ENCODE peak calls at places on chromosomes 7 and 10, in five cellular contexts. One of them, this sample, is unnamed.

GRCh38 chr10:4270116-4270515 is 485.1 kb upstream of the KLF6 start:
- DNase-seq in thyroid gland: no peak
- DNase-seq in Peyer's patch: no peak
- DNase-seq in body of pancreas: no peak
- DNase-seq in uterus: no peak
- DNase-seq in this sample: no peak

GRCh38 chr7:68699090-68699711 is 899.1 kb upstream of the AUTS2 start:
- DNase-seq in uterus: no peak
- DNase-seq in body of pancreas: no peak
- DNase-seq in Peyer's patch: no peak
- DNase-seq in thyroid gland: no peak
- DNase-seq in this sample: no peak

GRCh38 chr10:59240581-59241183 is 64.2 kb downstream of the PHYHIPL start:
- DNase-seq in uterus: no peak
- DNase-seq in thyroid gland: no peak
- DNase-seq in body of pancreas: no peak
- DNase-seq in Peyer's patch: no peak
- DNase-seq in this sample: peak

GRCh38 chr7:30082686-30083085 is 52.1 kb upstream of the MTURN start:
- DNase-seq in thyroid gland: no peak
- DNase-seq in Peyer's patch: no peak
- DNase-seq in uterus: no peak
- DNase-seq in body of pancreas: no peak
- DNase-seq in this sample: no peak

GRCh38 chr10:85317827-85318226 is 989.4 kb downstream of the CCSER2 start:
- DNase-seq in Peyer's patch: no peak
- DNase-seq in body of pancreas: no peak
- DNase-seq in uterus: no peak
- DNase-seq in thyroid gland: no peak
- DNase-seq in this sample: no peak

GRCh38 chr7:104967595-104967994 is 46.4 kb upstream of the KMT2E start:
- DNase-seq in thyroid gland: no peak
- DNase-seq in Peyer's patch: no peak
- DNase-seq in body of pancreas: no peak
- DNase-seq in uterus: no peak
- DNase-seq in this sample: no peak

GRCh38 chr10:67772894-67773511 is 65.0 kb downstream of the DNAJC12 start:
- DNase-seq in Peyer's patch: no peak
- DNase-seq in thyroid gland: no peak
- DNase-seq in uterus: no peak
- DNase-seq in body of pancreas: no peak
- DNase-seq in this sample: no peak

GRCh38 chr10:71218833-71219120 is 6.4 kb downstream of the UNC5B start:
- DNase-seq in body of pancreas: no peak
- DNase-seq in Peyer's patch: no peak
- DNase-seq in thyroid gland: no peak
- DNase-seq in uterus: no peak
- DNase-seq in this sample: no peak

GRCh38 chr7:136339464-136339863 is 362.3 kb upstream of the MTPN start:
- DNase-seq in Peyer's patch: no peak
- DNase-seq in body of pancreas: no peak
- DNase-seq in uterus: no peak
- DNase-seq in thyroid gland: no peak
- DNase-seq in this sample: no peak

GRCh38 chr7:24102988-24103387 is 181.0 kb upstream of the NPY start:
- DNase-seq in uterus: no peak
- DNase-seq in Peyer's patch: no peak
- DNase-seq in body of pancreas: no peak
- DNase-seq in thyroid gland: no peak
- DNase-seq in this sample: no peak

GRCh38 chr7:123571684-123572083 is 14.1 kb upstream of the NDUFA5 start:
- DNase-seq in body of pancreas: no peak
- DNase-seq in uterus: no peak
- DNase-seq in Peyer's patch: no peak
- DNase-seq in thyroid gland: no peak
- DNase-seq in this sample: no peak

GRCh38 chr10:526651-527312 is 162.7 kb downstream of the DIP2C start:
- DNase-seq in thyroid gland: no peak
- DNase-seq in uterus: no peak
- DNase-seq in body of pancreas: no peak
- DNase-seq in Peyer's patch: no peak
- DNase-seq in this sample: no peak

GRCh38 chr7:150620061-150620460 is 12.1 kb downstream of the GIMAP6 start:
- DNase-seq in uterus: no peak
- DNase-seq in Peyer's patch: no peak
- DNase-seq in body of pancreas: no peak
- DNase-seq in thyroid gland: no peak
- DNase-seq in this sample: no peak

GRCh38 chr7:133389727-133390126 is 136.8 kb downstream of the EXOC4 start:
- DNase-seq in body of pancreas: no peak
- DNase-seq in uterus: no peak
- DNase-seq in thyroid gland: no peak
- DNase-seq in Peyer's patch: no peak
- DNase-seq in this sample: no peak

GRCh38 chr10:36492590-36493510 is 632.5 kb upstream of the ANKRD30A start:
- DNase-seq in body of pancreas: no peak
- DNase-seq in thyroid gland: no peak
- DNase-seq in uterus: no peak
- DNase-seq in Peyer's patch: no peak
- DNase-seq in this sample: no peak

GRCh38 chr10:59655309-59655708 is 54.3 kb downstream of the SLC16A9 start:
- DNase-seq in body of pancreas: no peak
- DNase-seq in uterus: no peak
- DNase-seq in thyroid gland: no peak
- DNase-seq in Peyer's patch: no peak
- DNase-seq in this sample: no peak

GRCh38 chr7:148914208-148914777 is 30.2 kb upstream of the EZH2 start:
- DNase-seq in thyroid gland: no peak
- DNase-seq in uterus: no peak
- DNase-seq in body of pancreas: no peak
- DNase-seq in Peyer's patch: no peak
- DNase-seq in this sample: no peak

GRCh38 chr7:155824195-155824915 is 12.1 kb upstream of the SHH start:
- DNase-seq in body of pancreas: no peak
- DNase-seq in Peyer's patch: no peak
- DNase-seq in thyroid gland: no peak
- DNase-seq in uterus: no peak
- DNase-seq in this sample: peak

GRCh38 chr7:151060416-151061234 is 1.2 kb downstream of the SLC4A2 start:
- DNase-seq in Peyer's patch: no peak
- DNase-seq in uterus: peak
- DNase-seq in thyroid gland: peak
- DNase-seq in body of pancreas: peak
- DNase-seq in this sample: no peak

GRCh38 chr10:26157734-26158133 is 58.8 kb upstream of the GAD2 start:
- DNase-seq in uterus: no peak
- DNase-seq in thyroid gland: no peak
- DNase-seq in Peyer's patch: no peak
- DNase-seq in body of pancreas: no peak
- DNase-seq in this sample: no peak

GRCh38 chr10:120508966-120509365 is 51.9 kb downstream of the PLPP4 start:
- DNase-seq in Peyer's patch: no peak
- DNase-seq in uterus: no peak
- DNase-seq in thyroid gland: no peak
- DNase-seq in body of pancreas: no peak
- DNase-seq in this sample: no peak

GRCh38 chr10:132243141-132243540 is 56.4 kb downstream of the DPYSL4 start:
- DNase-seq in body of pancreas: no peak
- DNase-seq in uterus: no peak
- DNase-seq in thyroid gland: no peak
- DNase-seq in Peyer's patch: no peak
- DNase-seq in this sample: no peak

GRCh38 chr7:101814081-101814995 is 3.1 kb upstream of the CUX1 start:
- DNase-seq in Peyer's patch: peak
- DNase-seq in thyroid gland: peak
- DNase-seq in uterus: peak
- DNase-seq in body of pancreas: peak
- DNase-seq in this sample: peak

GRCh38 chr7:141586878-141587277 is 35.7 kb downstream of the AGK start:
- DNase-seq in uterus: no peak
- DNase-seq in thyroid gland: no peak
- DNase-seq in body of pancreas: no peak
- DNase-seq in Peyer's patch: no peak
- DNase-seq in this sample: no peak

GRCh38 chr10:35453855-35454532 is 117.7 kb downstream of the CCNY start:
- DNase-seq in uterus: no peak
- DNase-seq in thyroid gland: no peak
- DNase-seq in Peyer's patch: no peak
- DNase-seq in body of pancreas: peak
- DNase-seq in this sample: no peak

GRCh38 chr7:75870557-75870956 is 8.3 kb upstream of the RHBDD2 start:
- DNase-seq in Peyer's patch: no peak
- DNase-seq in uterus: no peak
- DNase-seq in body of pancreas: no peak
- DNase-seq in thyroid gland: no peak
- DNase-seq in this sample: no peak

GRCh38 chr10:132851451-132851850 is 65.5 kb upstream of the NKX6-2 start:
- DNase-seq in Peyer's patch: no peak
- DNase-seq in body of pancreas: no peak
- DNase-seq in uterus: no peak
- DNase-seq in thyroid gland: no peak
- DNase-seq in this sample: no peak

GRCh38 chr7:150336746-150337145 is 4.7 kb downstream of the RARRES2 start:
- DNase-seq in Peyer's patch: no peak
- DNase-seq in uterus: no peak
- DNase-seq in thyroid gland: no peak
- DNase-seq in body of pancreas: no peak
- DNase-seq in this sample: no peak

GRCh38 chr7:142535123-142535779 is 214.0 kb upstream of the PRSS1 start:
- DNase-seq in uterus: no peak
- DNase-seq in body of pancreas: peak
- DNase-seq in thyroid gland: peak
- DNase-seq in Peyer's patch: peak
- DNase-seq in this sample: no peak

GRCh38 chr10:43282881-43283280 is 16.0 kb upstream of the RASGEF1A start:
- DNase-seq in body of pancreas: no peak
- DNase-seq in thyroid gland: no peak
- DNase-seq in uterus: no peak
- DNase-seq in Peyer's patch: peak
- DNase-seq in this sample: no peak

GRCh38 chr10:44552716-44553115 is 167.8 kb upstream of the CXCL12 start:
- DNase-seq in body of pancreas: no peak
- DNase-seq in uterus: no peak
- DNase-seq in Peyer's patch: no peak
- DNase-seq in thyroid gland: no peak
- DNase-seq in this sample: no peak

GRCh38 chr7:26278769-26279168 is 12.9 kb upstream of the SNX10 start:
- DNase-seq in body of pancreas: no peak
- DNase-seq in Peyer's patch: no peak
- DNase-seq in thyroid gland: no peak
- DNase-seq in uterus: no peak
- DNase-seq in this sample: no peak

GRCh38 chr10:24703700-24704099 is 20.0 kb downstream of the ARHGAP21 start:
- DNase-seq in Peyer's patch: no peak
- DNase-seq in thyroid gland: no peak
- DNase-seq in uterus: peak
- DNase-seq in body of pancreas: no peak
- DNase-seq in this sample: no peak

GRCh38 chr7:83468251-83468739 is 180.6 kb downstream of the SEMA3E start:
- DNase-seq in uterus: peak
- DNase-seq in body of pancreas: peak
- DNase-seq in Peyer's patch: peak
- DNase-seq in thyroid gland: peak
- DNase-seq in this sample: peak

GRCh38 chr7:35596061-35596460 is 98.9 kb downstream of the HERPUD2 start:
- DNase-seq in thyroid gland: no peak
- DNase-seq in Peyer's patch: no peak
- DNase-seq in uterus: no peak
- DNase-seq in body of pancreas: no peak
- DNase-seq in this sample: no peak

GRCh38 chr10:121927841-121928527 is at the start of gene ATE1:
- DNase-seq in uterus: peak
- DNase-seq in Peyer's patch: peak
- DNase-seq in thyroid gland: peak
- DNase-seq in body of pancreas: peak
- DNase-seq in this sample: peak
- TF ChIP-seq POLR2A in uterus: peak
- TF ChIP-seq POLR2A in Peyer's patch: peak
- TF ChIP-seq POLR2A in thyroid gland: peak
- TF ChIP-seq POLR2A in body of pancreas: peak
- TF ChIP-seq POLR2A in this sample: peak

GRCh38 chr7:70923086-70923845 is 208.7 kb upstream of the GALNT17 start:
- DNase-seq in body of pancreas: no peak
- DNase-seq in thyroid gland: no peak
- DNase-seq in uterus: no peak
- DNase-seq in Peyer's patch: no peak
- DNase-seq in this sample: no peak
- H3K4me3 ChIP-seq in body of pancreas: no peak
- H3K4me3 ChIP-seq in thyroid gland: no peak
- H3K4me3 ChIP-seq in uterus: no peak
- H3K4me3 ChIP-seq in Peyer's patch: no peak
- H3K4me3 ChIP-seq in this sample: no peak

GRCh38 chr10:101848408-101848807 is 4.8 kb upstream of the KCNIP2 start:
- DNase-seq in uterus: no peak
- DNase-seq in body of pancreas: no peak
- DNase-seq in thyroid gland: no peak
- DNase-seq in Peyer's patch: no peak
- DNase-seq in this sample: no peak

GRCh38 chr10:101843032-101843991 is at the start of gene KCNIP2:
- DNase-seq in thyroid gland: peak
- DNase-seq in body of pancreas: peak
- DNase-seq in Peyer's patch: peak
- DNase-seq in uterus: no peak
- DNase-seq in this sample: no peak

GRCh38 chr10:101841826-101842225 is 1.8 kb downstream of the KCNIP2 start:
- DNase-seq in thyroid gland: no peak
- DNase-seq in Peyer's patch: no peak
- DNase-seq in uterus: no peak
- DNase-seq in body of pancreas: no peak
- DNase-seq in this sample: no peak

GRCh38 chr10:101848894-101849351 is 5.3 kb upstream of the KCNIP2 start:
- DNase-seq in uterus: no peak
- DNase-seq in body of pancreas: no peak
- DNase-seq in thyroid gland: no peak
- DNase-seq in Peyer's patch: no peak
- DNase-seq in this sample: no peak

DNA sequence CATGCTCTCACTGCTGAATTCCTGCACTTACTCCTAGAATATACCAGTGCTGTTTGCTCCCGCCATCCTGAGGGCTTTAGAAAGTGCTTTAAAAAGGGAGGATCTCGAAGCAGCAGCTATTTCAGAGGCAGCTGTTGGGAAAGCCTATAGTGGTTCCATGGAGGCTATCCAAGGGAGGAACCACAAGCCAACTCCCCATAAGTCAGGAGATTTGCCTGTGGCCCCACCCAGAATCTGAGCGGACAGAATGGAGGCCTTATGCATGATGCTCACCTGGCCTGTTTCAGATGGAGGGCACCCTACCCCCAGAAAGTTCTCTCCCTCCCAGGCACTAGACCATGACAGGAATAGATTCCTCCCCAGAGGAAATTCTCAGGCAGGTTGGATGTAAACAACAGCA is 2.3 kb upstream of the KCNIP2 start:
- DNase-seq in Peyer's patch: no peak
- DNase-seq in thyroid gland: no peak
- DNase-seq in body of pancreas: no peak
- DNase-seq in uterus: no peak
- DNase-seq in this sample: no peak
- H3K27ac ChIP-seq in Peyer's patch: no peak
- H3K27ac ChIP-seq in thyroid gland: no peak
- H3K27ac ChIP-seq in body of pancreas: no peak
- H3K27ac ChIP-seq in uterus: no peak
- H3K27ac ChIP-seq in this sample: no peak

GRCh38 chr10:49538381-49539319 is at the start of gene ERCC6:
- DNase-seq in thyroid gland: peak
- DNase-seq in uterus: peak
- DNase-seq in Peyer's patch: peak
- DNase-seq in body of pancreas: peak
- DNase-seq in this sample: peak
- TF ChIP-seq POLR2A in thyroid gland: peak
- TF ChIP-seq POLR2A in uterus: peak
- TF ChIP-seq POLR2A in Peyer's patch: peak
- TF ChIP-seq POLR2A in body of pancreas: peak
- TF ChIP-seq POLR2A in this sample: peak

This sample was measured in prostate gland.